ENCODE peak calls at places on chromosome 14, in five cellular contexts. I, A, M, J and G are unnamed samples.

GRCh38 chr14:31696378-31696777 is 135.2 kb downstream of the NUBPL start:
- DNase-seq in M (no peak), J (no peak), I (no peak), A (no peak), G (no peak)

GRCh38 chr14:77008541-77008940 is 20.0 kb downstream of the IRF2BPL start:
- DNase-seq in A (no peak), J (no peak), I (no peak), M (no peak), G (no peak)

GRCh38 chr14:61643546-61643945 is 51.8 kb upstream of the HIF1A start:
- DNase-seq in M (no peak), I (no peak), J (no peak), A (peak), G (no peak)

GRCh38 chr14:102390064-102390463 is 27.3 kb downstream of the TECPR2 start:
- DNase-seq in A (peak), I (peak), J (no peak), M (no peak), G (no peak)

GRCh38 chr14:73276836-73277235 is 39.5 kb downstream of the PAPLN start:
- DNase-seq in J (no peak), M (no peak), I (no peak), A (no peak), G (no peak)

GRCh38 chr14:47509957-47510356 is 165.4 kb downstream of the MDGA2 start:
- DNase-seq in M (no peak), J (no peak), A (no peak), I (no peak), G (no peak)

GRCh38 chr14:72305555-72305954 is 373.3 kb downstream of the RGS6 start:
- DNase-seq in I (no peak), A (no peak), J (no peak), M (no peak), G (no peak)

GRCh38 chr14:50763386-50764007 is 67.5 kb downstream of the NIN start:
- DNase-seq in A (peak), M (no peak), I (no peak), J (peak), G (peak)

GRCh38 chr14:104690861-104691455 is 1.5 kb downstream of the INF2 start:
- DNase-seq in J (no peak), I (no peak), M (no peak), A (no peak), G (no peak)

GRCh38 chr14:100825691-100826331 is at the start of gene MEG3:
- DNase-seq in A (peak), I (no peak), M (no peak), J (peak), G (peak)

GRCh38 chr14:94458558-94459200 is 6.1 kb upstream of the SERPINA11 start:
- DNase-seq in J (no peak), I (no peak), A (no peak), M (peak), G (no peak)

GRCh38 chr14:101563654-101564443 is 2.6 kb downstream of the DIO3 start:
- DNase-seq in M (no peak), J (no peak), A (no peak), I (no peak), G (no peak)

GRCh38 chr14:101823511-101824120 is 62.1 kb downstream of the PPP2R5C start:
- DNase-seq in I (no peak), A (no peak), M (no peak), J (no peak), G (no peak)

GRCh38 chr14:43621282-43621681 is 885.8 kb downstream of the FSCB start:
- DNase-seq in J (no peak), M (no peak), I (no peak), A (no peak), G (no peak)

GRCh38 chr14:103552011-103552797 is 10.3 kb downstream of the BAG5 start:
- DNase-seq in J (no peak), A (no peak), I (no peak), M (no peak), G (no peak)

GRCh38 chr14:61558271-61558670 is 137.0 kb upstream of the HIF1A start:
- DNase-seq in I (no peak), J (no peak), M (peak), A (peak), G (no peak)

GRCh38 chr14:106228541-106229158 is 702.3 kb downstream of the TMEM121 start:
- DNase-seq in A (no peak), J (no peak), I (no peak), M (no peak), G (no peak)

GRCh38 chr14:44960146-44960545 is 1.6 kb downstream of the KLHL28 start:
- DNase-seq in A (no peak), I (peak), M (no peak), J (no peak), G (no peak)